ENCODE peak calls at places on chromosomes 3 and 15, in seven cellular contexts. S is IMR-90, X is neuronal stem cell, L is trophoblast cell, G is mesendoderm, H is mesenchymal stem cell, D is H1. B is an unnamed sample.

GRCh38 chr15:89143503-89144162 is 55.4 kb downstream of the ABHD2 start:
- DNase-seq in H (no peak), G (no peak), X (no peak), L (no peak), S (peak), D (no peak), B (no peak)

GRCh38 chr3:34189133-34189532 is 390.7 kb downstream of the PDCD6IP start:
- DNase-seq in S (no peak), H (no peak), L (no peak), X (no peak), D (no peak), G (no peak), B (no peak)

GRCh38 chr3:43958005-43958770 is 267.4 kb downstream of the ABHD5 start:
- DNase-seq in L (no peak), H (no peak), D (no peak), S (no peak), X (no peak), G (no peak), B (no peak)

GRCh38 chr3:29612536-29612935 is 331.7 kb downstream of the RBMS3 start:
- DNase-seq in D (no peak), H (no peak), X (no peak), S (no peak), G (no peak), L (no peak), B (no peak)

GRCh38 chr15:50463423-50464358 is 39.5 kb downstream of the USP8 start:
- DNase-seq in L (no peak), S (peak), H (peak), D (no peak), G (no peak), X (no peak), B (no peak)

GRCh38 chr3:146970236-146970635 is 365.1 kb upstream of the PLSCR5 start:
- DNase-seq in D (no peak), X (no peak), G (no peak), S (no peak), L (no peak), H (no peak), B (no peak)

GRCh38 chr3:84836961-84837360 is 121.8 kb upstream of the CADM2 start:
- DNase-seq in H (no peak), G (peak), D (peak), L (peak), X (no peak), S (no peak), B (peak)

GRCh38 chr15:35991386-35991785 is 445.4 kb upstream of the DPH6 start:
- DNase-seq in G (peak), D (no peak), H (no peak), L (no peak), X (no peak), S (no peak), B (no peak)

GRCh38 chr3:11476814-11477213 is 166.9 kb downstream of the VGLL4 start:
- DNase-seq in S (no peak), G (no peak), L (no peak), H (no peak), D (no peak), X (no peak), B (no peak)

GRCh38 chr3:115160295-115160694 is 13.2 kb upstream of the ZBTB20 start:
- DNase-seq in X (no peak), G (no peak), D (no peak), H (no peak), L (no peak), S (no peak), B (no peak)

GRCh38 chr3:64218329-64218728 is 6.9 kb downstream of the PRICKLE2 start:
- DNase-seq in L (no peak), X (no peak), S (no peak), G (no peak), H (no peak), D (no peak), B (no peak)

GRCh38 chr3:15977598-15978232 is 179.9 kb upstream of the ANKRD28 start:
- DNase-seq in S (no peak), G (no peak), L (no peak), H (no peak), X (no peak), D (no peak), B (no peak)

GRCh38 chr3:28286595-28286994 is 45.2 kb downstream of the CMC1 start:
- DNase-seq in H (peak), L (peak), D (no peak), X (peak), S (peak), G (peak), B (no peak)

GRCh38 chr15:41804920-41805666 is 22.8 kb upstream of the JMJD7 start:
- DNase-seq in S (no peak), G (no peak), H (no peak), X (no peak), D (no peak), L (peak), B (no peak)

GRCh38 chr15:81279621-81280051 is 44.3 kb downstream of the STARD5 start:
- DNase-seq in L (no peak), G (no peak), S (no peak), X (no peak), D (no peak), H (peak), B (peak)

GRCh38 chr3:187197255-187197654 is at the start of gene RTP1:
- DNase-seq in L (no peak), S (no peak), H (no peak), X (peak), D (no peak), G (peak), B (peak)

GRCh38 chr3:133700351-133700750 is 38.6 kb upstream of the TOPBP1 start:
- DNase-seq in D (no peak), G (no peak), L (no peak), S (no peak), X (no peak), H (no peak), B (no peak)

GRCh38 chr15:40357723-40358491 is at the start of gene DISP2:
- DNase-seq in H (peak), D (no peak), G (peak), L (peak), S (peak), X (peak), B (peak)

GRCh38 chr15:99155961-99156443 is 51.1 kb downstream of the SYNM start:
- DNase-seq in X (no peak), S (peak), L (peak), G (peak), H (no peak), D (no peak), B (no peak)

GRCh38 chr3:104396974-104397669 is 969.6 kb upstream of the ALCAM start:
- DNase-seq in L (no peak), D (no peak), H (no peak), X (no peak), G (no peak), S (peak), B (no peak)

GRCh38 chr15:45702041-45702440 is 67.2 kb downstream of the SQOR start:
- DNase-seq in D (no peak), H (no peak), L (no peak), G (no peak), S (no peak), X (no peak), B (no peak)

GRCh38 chr3:65855370-65856100 is 183.2 kb downstream of the MAGI1 start:
- DNase-seq in S (peak), H (peak), G (peak), L (peak), X (no peak), D (no peak), B (no peak)

GRCh38 chr15:32687556-32687955 is 30.2 kb upstream of the GREM1 start:
- DNase-seq in S (peak), L (peak), X (no peak), H (peak), G (no peak), D (no peak), B (no peak)

GRCh38 chr15:92524161-92524560 is 130.5 kb downstream of the ST8SIA2 start:
- DNase-seq in D (no peak), G (no peak), S (no peak), L (no peak), H (no peak), X (no peak), B (no peak)

GRCh38 chr3:111592941-111593340 is 2.2 kb downstream of the ZBED2 start:
- DNase-seq in D (no peak), X (no peak), L (no peak), S (no peak), G (no peak), H (no peak), B (no peak)

GRCh38 chr15:100284701-100285100 is 57.1 kb downstream of the ADAMTS17 start:
- DNase-seq in D (no peak), G (no peak), X (no peak), S (no peak), H (no peak), L (no peak), B (no peak)

GRCh38 chr3:58564456-58565160 is 12.6 kb downstream of the FAM107A start:
- DNase-seq in D (no peak), L (peak), S (peak), H (peak), G (peak), X (no peak), B (peak)

GRCh38 chr3:112087746-112088145 is 1.6 kb downstream of the C3orf52 start:
- DNase-seq in D (no peak), L (peak), S (no peak), H (no peak), X (no peak), G (no peak), B (no peak)

GRCh38 chr3:85483986-85484385 is 525.2 kb downstream of the CADM2 start:
- DNase-seq in X (no peak), D (no peak), L (no peak), H (no peak), G (no peak), S (no peak), B (no peak)

GRCh38 chr3:192915724-192916123 is 1.9 kb downstream of the MB21D2 start:
- DNase-seq in X (no peak), D (no peak), S (peak), L (peak), H (peak), G (no peak), B (no peak)

GRCh38 chr15:83892498-83892897 is 238.6 kb downstream of the ADAMTSL3 start:
- DNase-seq in L (no peak), H (no peak), D (no peak), S (no peak), X (no peak), G (no peak), B (no peak)

GRCh38 chr15:91865903-91866302 is 12.4 kb downstream of the SLCO3A1 start:
- DNase-seq in X (no peak), S (peak), D (no peak), L (peak), G (no peak), H (no peak), B (no peak)

GRCh38 chr3:12138044-12138443 is 20.7 kb downstream of the TIMP4 start:
- DNase-seq in D (no peak), S (peak), L (peak), G (peak), H (peak), X (peak), B (peak)

GRCh38 chr15:52013151-52013791 is 5.7 kb upstream of the MAPK6 start:
- DNase-seq in G (no peak), H (peak), X (no peak), S (peak), D (no peak), L (peak), B (no peak)

GRCh38 chr3:154684021-154684420 is 254.0 kb upstream of the GPR149 start:
- DNase-seq in X (no peak), G (peak), S (no peak), H (no peak), D (peak), L (no peak), B (peak)

GRCh38 chr3:157311633-157312365 is 124.9 kb upstream of the PTX3 start:
- DNase-seq in D (no peak), X (no peak), L (peak), H (peak), S (peak), G (no peak), B (no peak)

GRCh38 chr15:67072951-67073350 is 7.5 kb downstream of the SMAD3 start:
- DNase-seq in H (peak), S (peak), D (no peak), L (no peak), X (no peak), G (no peak), B (no peak)

GRCh38 chr15:67068724-67069400 is 3.5 kb downstream of the SMAD3 start:
- DNase-seq in D (no peak), L (no peak), G (no peak), S (peak), X (no peak), H (peak), B (no peak)

GRCh38 chr15:67070150-67070549 is 4.7 kb downstream of the SMAD3 start:
- DNase-seq in X (no peak), D (no peak), G (peak), H (no peak), L (no peak), S (peak), B (no peak)

GRCh38 chr15:67072442-67072841 is 7.0 kb downstream of the SMAD3 start:
- DNase-seq in D (no peak), G (no peak), X (no peak), L (no peak), S (peak), H (no peak), B (no peak)

GRCh38 chr15:67070892-67071664 is 5.7 kb downstream of the SMAD3 start:
- DNase-seq in X (no peak), L (peak), S (peak), H (no peak), D (no peak), G (peak), B (no peak)
- H2AK5ac ChIP-seq in X (no peak), L (no peak), S (peak), H (no peak), D (no peak), G (no peak), B (no peak)

GRCh38 chr3:24373198-24373959 is 121.3 kb downstream of the THRB start:
- DNase-seq in X (no peak), D (no peak), H (no peak), S (no peak), L (no peak), G (no peak), B (no peak)

GRCh38 chr3:24377218-24377993 is 117.2 kb downstream of the THRB start:
- DNase-seq in X (no peak), G (no peak), H (peak), L (peak), D (no peak), S (no peak), B (no peak)

GRCh38 chr3:24375947-24376384 is 118.7 kb downstream of the THRB start:
- DNase-seq in H (no peak), D (no peak), L (peak), S (no peak), X (no peak), G (peak), B (no peak)

GRCh38 chr3:24372559-24373197 is 122.0 kb downstream of the THRB start:
- DNase-seq in D (no peak), G (no peak), L (no peak), H (no peak), S (no peak), X (no peak), B (no peak)

DNA sequence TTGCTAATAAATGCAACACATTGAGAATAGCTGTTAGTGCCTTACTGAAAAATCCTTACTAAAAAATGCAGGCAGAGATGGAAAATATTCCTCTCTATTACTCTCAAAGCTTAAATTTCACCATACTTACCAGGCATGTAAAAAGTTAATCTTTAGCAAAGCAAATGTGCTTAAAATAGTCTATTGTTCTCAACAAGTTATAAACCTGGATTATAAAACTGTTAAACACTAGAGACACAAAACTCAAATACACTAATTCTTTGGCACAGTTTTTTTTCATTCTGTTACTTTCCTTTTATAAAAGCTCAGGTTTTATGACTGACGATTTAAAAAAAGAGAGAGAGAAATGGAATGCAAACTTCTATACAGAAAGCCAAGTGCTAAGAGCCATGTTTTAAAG is 119.8 kb downstream of the THRB start:
- DNase-seq in X (no peak), D (no peak), S (no peak), L (no peak), H (no peak), G (no peak), B (no peak)
- H2AK5ac ChIP-seq in X (no peak), D (no peak), S (no peak), L (no peak), H (no peak), G (no peak), B (no peak)

DNA sequence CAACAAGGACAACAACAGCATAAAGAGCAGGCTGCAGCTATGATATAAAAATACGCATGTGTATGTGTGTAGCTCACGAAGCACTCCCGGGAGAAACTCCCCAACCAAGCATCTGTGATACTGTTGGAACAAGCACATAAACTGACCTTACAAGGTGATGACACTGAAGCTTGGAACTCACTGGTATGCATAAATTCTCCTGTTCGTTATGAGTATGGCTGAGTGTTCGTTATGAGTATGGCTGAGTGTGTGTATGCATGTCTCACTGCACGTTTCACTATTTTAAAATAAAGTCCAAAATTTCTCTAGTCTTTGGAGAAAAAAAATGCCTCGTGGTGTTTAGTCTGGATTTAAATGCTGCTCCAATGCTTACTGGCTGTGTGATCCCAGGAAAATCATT is 256.8 kb downstream of the RORA start:
- DNase-seq in L (peak), S (peak), H (peak), D (no peak), G (no peak), X (no peak), B (no peak)
- H2AK5ac ChIP-seq in L (no peak), S (peak), H (no peak), D (no peak), G (peak), X (no peak), B (no peak)

GRCh38 chr3:72244396-72244795 is 459.4 kb upstream of the PROK2 start:
- DNase-seq in L (no peak), H (no peak), X (no peak), S (no peak), D (no peak), G (no peak), B (no peak)

GRCh38 chr3:72246685-72247084 is 461.7 kb upstream of the PROK2 start:
- DNase-seq in H (no peak), S (no peak), L (no peak), G (no peak), X (no peak), D (no peak), B (no peak)

GRCh38 chr3:72247126-72247525 is 462.2 kb upstream of the PROK2 start:
- DNase-seq in G (no peak), H (no peak), L (no peak), X (no peak), D (no peak), S (no peak), B (no peak)

GRCh38 chr3:72247645-72248388 is 462.9 kb upstream of the PROK2 start:
- DNase-seq in X (no peak), S (no peak), G (no peak), D (no peak), L (no peak), H (no peak), B (no peak)

DNA sequence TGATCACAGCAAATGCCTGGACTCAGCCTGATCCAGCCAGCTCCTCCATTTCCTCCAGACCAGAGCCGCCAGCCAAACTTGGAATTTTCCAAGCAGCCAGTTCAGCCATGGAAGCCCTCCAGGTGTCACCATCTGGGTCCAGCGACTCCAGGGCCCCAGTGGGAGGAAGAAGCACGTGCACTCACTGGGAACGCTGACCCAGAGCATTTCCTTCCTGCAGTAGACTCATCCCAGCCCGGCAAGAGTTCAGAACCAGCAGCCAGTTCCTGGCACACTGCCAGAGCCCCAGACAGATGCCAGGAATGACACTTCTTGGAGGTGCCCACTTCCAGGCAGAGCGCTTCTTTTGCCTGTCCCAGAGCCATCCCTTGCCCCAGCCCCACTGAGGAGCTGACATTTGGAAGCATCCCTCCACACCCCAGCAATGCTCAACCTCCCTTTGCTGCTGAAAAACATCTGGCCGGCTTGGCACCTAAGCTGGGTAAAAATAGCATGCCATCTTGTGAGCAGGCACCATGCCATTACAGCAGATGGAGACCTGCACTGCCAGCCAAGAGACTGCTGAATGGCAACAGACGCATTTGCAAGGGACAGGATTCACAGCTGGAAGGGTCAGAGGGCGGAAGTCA is 460.3 kb upstream of the PROK2 start:
- DNase-seq in D (no peak), X (no peak), S (no peak), L (no peak), H (no peak), G (no peak), B (no peak)
- H2AK5ac ChIP-seq in D (no peak), X (no peak), S (no peak), L (no peak), H (no peak), G (no peak), B (no peak)

DNA sequence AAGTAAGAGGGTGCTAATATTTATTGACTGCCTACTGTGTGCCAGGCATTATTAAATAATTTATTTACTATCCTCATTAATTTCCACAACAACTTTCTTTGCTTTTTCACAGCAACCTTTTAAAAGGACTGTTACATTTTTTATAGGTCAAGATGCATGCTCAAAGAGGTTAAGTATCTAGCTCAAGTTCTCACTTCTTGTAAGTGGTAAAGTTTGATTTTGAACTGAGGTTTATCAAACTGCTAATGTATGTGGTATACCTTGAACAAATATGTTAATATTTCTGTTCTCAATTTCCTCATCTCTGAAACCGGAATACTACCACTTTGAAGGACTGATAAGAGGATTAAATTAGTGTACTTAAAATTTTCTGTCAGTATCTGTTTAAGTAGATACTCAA is 183.3 kb downstream of the AKAP13 start:
- DNase-seq in L (no peak), X (no peak), G (no peak), D (no peak), S (no peak), H (no peak), B (no peak)
- H2AK5ac ChIP-seq in L (no peak), X (no peak), G (no peak), D (no peak), S (no peak), H (no peak), B (no peak)